ENCODE peak calls at places on chromosomes 5 and 9, in five cellular contexts. One of them, this sample, is unnamed.

GRCh38 chr5:174610968-174611367 is 113.4 kb upstream of the MSX2 start:
- DNase-seq in ovary: no peak
- DNase-seq in breast epithelium: peak
- DNase-seq in IMR-90: peak
- DNase-seq in body of pancreas: peak
- DNase-seq in this sample: peak

GRCh38 chr9:136105398-136106135 is 10.5 kb upstream of the NACC2 start:
- DNase-seq in ovary: no peak
- DNase-seq in body of pancreas: no peak
- DNase-seq in IMR-90: peak
- DNase-seq in breast epithelium: no peak
- DNase-seq in this sample: peak

GRCh38 chr9:20269620-20270019 is 352.7 kb downstream of the MLLT3 start:
- DNase-seq in IMR-90: no peak
- DNase-seq in body of pancreas: no peak
- DNase-seq in breast epithelium: no peak
- DNase-seq in ovary: no peak
- DNase-seq in this sample: no peak

GRCh38 chr5:124240732-124241131 is 505.7 kb downstream of the ZNF608 start:
- DNase-seq in breast epithelium: no peak
- DNase-seq in body of pancreas: no peak
- DNase-seq in ovary: no peak
- DNase-seq in IMR-90: no peak
- DNase-seq in this sample: no peak

GRCh38 chr5:180283026-180283615 is 8.8 kb downstream of the MAPK9 start:
- DNase-seq in IMR-90: peak
- DNase-seq in breast epithelium: no peak
- DNase-seq in body of pancreas: no peak
- DNase-seq in ovary: no peak
- DNase-seq in this sample: no peak

GRCh38 chr5:125372694-125373621 is 626.5 kb upstream of the ZNF608 start:
- DNase-seq in body of pancreas: no peak
- DNase-seq in breast epithelium: no peak
- DNase-seq in IMR-90: peak
- DNase-seq in ovary: no peak
- DNase-seq in this sample: no peak

GRCh38 chr9:105158898-105159297 is 85.6 kb upstream of the SLC44A1 start:
- DNase-seq in body of pancreas: no peak
- DNase-seq in ovary: no peak
- DNase-seq in breast epithelium: no peak
- DNase-seq in IMR-90: no peak
- DNase-seq in this sample: no peak

GRCh38 chr5:81717815-81718214 is 33.1 kb downstream of the SSBP2 start:
- DNase-seq in body of pancreas: no peak
- DNase-seq in ovary: no peak
- DNase-seq in breast epithelium: no peak
- DNase-seq in IMR-90: peak
- DNase-seq in this sample: no peak

GRCh38 chr9:5041390-5042115 is 56.5 kb downstream of the JAK2 start:
- DNase-seq in ovary: no peak
- DNase-seq in body of pancreas: no peak
- DNase-seq in breast epithelium: no peak
- DNase-seq in IMR-90: no peak
- DNase-seq in this sample: no peak

GRCh38 chr5:55258339-55258738 is 24.9 kb upstream of the CCNO start:
- DNase-seq in body of pancreas: no peak
- DNase-seq in IMR-90: no peak
- DNase-seq in ovary: no peak
- DNase-seq in breast epithelium: no peak
- DNase-seq in this sample: no peak

GRCh38 chr5:93107141-93107540 is 473.9 kb downstream of the NR2F1-AS1 start:
- DNase-seq in ovary: no peak
- DNase-seq in IMR-90: no peak
- DNase-seq in body of pancreas: no peak
- DNase-seq in breast epithelium: no peak
- DNase-seq in this sample: no peak

GRCh38 chr5:175166013-175166412 is 278.0 kb downstream of the DRD1 start:
- DNase-seq in breast epithelium: no peak
- DNase-seq in body of pancreas: no peak
- DNase-seq in IMR-90: no peak
- DNase-seq in ovary: no peak
- DNase-seq in this sample: no peak

GRCh38 chr9:120362446-120362845 is 217.5 kb downstream of the CDK5RAP2 start:
- DNase-seq in body of pancreas: no peak
- DNase-seq in breast epithelium: no peak
- DNase-seq in IMR-90: peak
- DNase-seq in ovary: no peak
- DNase-seq in this sample: peak

GRCh38 chr5:176529824-176530195 is 7.4 kb downstream of the RNF44 start:
- DNase-seq in IMR-90: no peak
- DNase-seq in breast epithelium: no peak
- DNase-seq in ovary: no peak
- DNase-seq in body of pancreas: no peak
- DNase-seq in this sample: no peak

GRCh38 chr5:154755361-154756202 is at the start of gene LARP1:
- DNase-seq in IMR-90: peak
- DNase-seq in breast epithelium: no peak
- DNase-seq in ovary: no peak
- DNase-seq in body of pancreas: no peak
- DNase-seq in this sample: peak

GRCh38 chr9:137694962-137695875 is 76.4 kb downstream of the EHMT1 start:
- DNase-seq in ovary: no peak
- DNase-seq in breast epithelium: no peak
- DNase-seq in IMR-90: no peak
- DNase-seq in body of pancreas: peak
- DNase-seq in this sample: peak

GRCh38 chr9:19229725-19230355 is 653 bp upstream of the DENND4C start:
- DNase-seq in breast epithelium: no peak
- DNase-seq in IMR-90: no peak
- DNase-seq in ovary: no peak
- DNase-seq in body of pancreas: no peak
- DNase-seq in this sample: peak

GRCh38 chr9:72952914-72953313 is at the start of gene ALDH1A1:
- DNase-seq in body of pancreas: peak
- DNase-seq in ovary: peak
- DNase-seq in IMR-90: no peak
- DNase-seq in breast epithelium: no peak
- DNase-seq in this sample: peak
- TF ChIP-seq POLR2A in body of pancreas: peak
- TF ChIP-seq POLR2A in ovary: no peak
- TF ChIP-seq POLR2A in IMR-90: no peak
- TF ChIP-seq POLR2A in breast epithelium: no peak
- TF ChIP-seq POLR2A in this sample: peak

GRCh38 chr9:86794356-86795046 is 152.8 kb downstream of the GAS1 start:
- DNase-seq in body of pancreas: no peak
- DNase-seq in breast epithelium: no peak
- DNase-seq in ovary: peak
- DNase-seq in IMR-90: peak
- DNase-seq in this sample: no peak

GRCh38 chr9:86796671-86797070 is 150.6 kb downstream of the GAS1 start:
- DNase-seq in ovary: no peak
- DNase-seq in IMR-90: no peak
- DNase-seq in body of pancreas: no peak
- DNase-seq in breast epithelium: no peak
- DNase-seq in this sample: no peak

GRCh38 chr9:86792136-86792535 is 155.2 kb downstream of the GAS1 start:
- DNase-seq in IMR-90: peak
- DNase-seq in body of pancreas: no peak
- DNase-seq in ovary: no peak
- DNase-seq in breast epithelium: no peak
- DNase-seq in this sample: no peak

GRCh38 chr9:86795861-86796497 is 151.3 kb downstream of the GAS1 start:
- DNase-seq in breast epithelium: peak
- DNase-seq in body of pancreas: no peak
- DNase-seq in ovary: peak
- DNase-seq in IMR-90: peak
- DNase-seq in this sample: peak

GRCh38 chr9:86795047-86795437 is 152.3 kb downstream of the GAS1 start:
- DNase-seq in ovary: peak
- DNase-seq in breast epithelium: no peak
- DNase-seq in IMR-90: no peak
- DNase-seq in body of pancreas: no peak
- DNase-seq in this sample: no peak
- TF ChIP-seq POLR2A in ovary: no peak
- TF ChIP-seq POLR2A in breast epithelium: no peak
- TF ChIP-seq POLR2A in IMR-90: no peak
- TF ChIP-seq POLR2A in body of pancreas: no peak
- TF ChIP-seq POLR2A in this sample: no peak

GRCh38 chr9:131697908-131698714 is 41.8 kb downstream of the RAPGEF1 start:
- DNase-seq in body of pancreas: no peak
- DNase-seq in ovary: no peak
- DNase-seq in breast epithelium: no peak
- DNase-seq in IMR-90: no peak
- DNase-seq in this sample: no peak
- TF ChIP-seq POLR2A in body of pancreas: no peak
- TF ChIP-seq POLR2A in ovary: no peak
- TF ChIP-seq POLR2A in breast epithelium: no peak
- TF ChIP-seq POLR2A in IMR-90: no peak
- TF ChIP-seq POLR2A in this sample: no peak

DNA sequence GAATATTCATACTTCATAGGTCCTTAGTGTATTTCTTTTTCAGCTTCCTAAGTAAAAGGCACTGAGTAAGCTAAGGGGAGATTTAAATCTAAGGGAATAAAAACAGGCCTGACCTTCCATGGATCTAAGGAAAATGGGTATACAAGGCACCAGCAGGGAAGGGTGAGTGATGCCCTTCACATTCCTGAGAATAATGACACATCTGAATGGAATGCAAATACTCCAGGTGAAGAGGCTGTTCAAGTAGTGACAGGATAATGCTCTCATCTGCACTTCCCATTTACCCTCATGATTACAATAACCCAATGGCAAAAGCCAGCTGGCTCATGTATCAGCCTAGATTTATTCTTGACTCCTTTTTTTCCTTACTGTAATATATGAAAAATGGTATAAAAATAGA is 216.2 kb upstream of the ACTBL2 start:
- DNase-seq in breast epithelium: no peak
- DNase-seq in body of pancreas: no peak
- DNase-seq in IMR-90: no peak
- DNase-seq in ovary: no peak
- DNase-seq in this sample: no peak
- TF ChIP-seq POLR2A in breast epithelium: no peak
- TF ChIP-seq POLR2A in body of pancreas: no peak
- TF ChIP-seq POLR2A in IMR-90: no peak
- TF ChIP-seq POLR2A in ovary: no peak
- TF ChIP-seq POLR2A in this sample: no peak

DNA sequence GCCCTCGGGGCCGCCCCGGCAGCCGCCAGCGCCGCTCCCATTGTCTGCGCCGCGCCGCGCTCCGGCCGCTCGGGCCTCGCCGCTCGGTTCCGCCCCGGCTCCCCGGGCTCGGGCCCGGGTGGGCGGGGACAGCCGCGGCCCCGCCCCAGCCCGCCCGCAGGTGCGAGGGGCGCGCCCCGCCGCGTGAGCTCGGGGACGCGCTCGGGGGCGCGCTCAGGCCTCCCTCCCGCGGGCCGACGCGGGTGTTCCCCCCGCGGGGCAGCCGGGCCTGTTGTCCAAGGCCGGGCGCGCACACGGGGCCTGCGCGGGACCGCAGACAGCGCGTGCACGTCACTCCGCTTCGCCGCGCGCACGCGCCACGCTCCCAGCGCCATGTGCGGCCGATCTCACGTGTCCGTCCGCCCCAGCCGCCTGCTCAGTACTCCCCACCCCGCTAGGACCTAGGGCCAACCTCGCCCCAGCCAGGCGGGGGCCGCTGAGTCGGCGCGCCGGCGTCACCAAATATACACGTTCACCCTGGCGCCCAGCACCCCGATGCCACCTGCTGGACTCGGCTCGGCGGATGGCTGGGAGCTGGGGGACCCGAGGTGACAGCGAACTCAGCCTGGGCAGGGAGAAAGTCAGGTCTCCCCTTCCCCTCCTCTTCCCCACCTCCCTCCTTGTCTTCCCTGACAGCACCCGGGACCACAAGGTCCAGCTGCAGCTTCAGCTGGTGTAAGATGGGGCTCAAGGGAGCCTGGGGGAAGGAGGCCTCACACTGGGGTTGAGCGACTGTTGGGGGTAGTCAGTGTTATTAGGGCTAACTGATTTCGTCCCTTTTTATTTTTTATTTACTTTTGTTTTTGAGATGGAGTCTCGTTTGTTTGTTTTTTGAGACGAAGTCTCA is 14.3 kb downstream of the GBGT1 start:
- DNase-seq in body of pancreas: peak
- DNase-seq in IMR-90: peak
- DNase-seq in breast epithelium: peak
- DNase-seq in ovary: peak
- DNase-seq in this sample: peak
- TF ChIP-seq POLR2A in body of pancreas: peak
- TF ChIP-seq POLR2A in IMR-90: no peak
- TF ChIP-seq POLR2A in breast epithelium: peak
- TF ChIP-seq POLR2A in ovary: peak
- TF ChIP-seq POLR2A in this sample: no peak

DNA sequence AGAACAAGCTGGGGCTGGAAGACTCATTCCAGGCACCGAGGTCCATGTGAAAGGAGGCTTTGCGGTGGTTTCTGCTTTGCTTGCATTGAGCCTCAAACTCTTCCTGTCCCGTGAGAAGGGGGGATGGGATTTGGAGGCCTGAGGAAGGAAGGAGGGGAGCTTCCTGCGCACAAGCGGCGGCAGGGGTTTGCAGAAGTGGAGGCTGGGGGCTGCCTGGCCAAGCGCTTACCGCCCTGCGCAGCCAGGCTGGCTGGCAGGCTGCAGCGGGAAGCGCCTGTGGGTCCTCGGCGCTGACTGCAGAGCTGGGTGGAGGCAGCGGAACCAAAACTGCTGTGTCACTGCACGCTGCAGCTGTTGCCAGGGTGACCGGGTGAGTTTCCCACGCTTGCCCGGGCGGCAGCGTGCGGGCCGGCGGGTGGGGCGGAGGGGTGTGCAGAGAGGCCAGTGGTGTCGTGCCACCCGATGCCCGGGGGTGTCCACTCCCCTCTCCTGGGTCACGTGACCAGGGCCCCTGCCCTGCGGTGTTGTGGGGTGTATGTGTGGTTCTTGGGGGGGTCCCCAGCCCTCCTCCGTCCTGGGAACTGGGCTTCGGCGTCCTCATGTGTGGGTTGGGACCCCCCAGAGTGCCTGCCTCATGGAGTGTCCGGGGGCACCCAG is 81.0 kb downstream of the RXRA start:
- DNase-seq in ovary: peak
- DNase-seq in IMR-90: peak
- DNase-seq in body of pancreas: peak
- DNase-seq in breast epithelium: peak
- DNase-seq in this sample: peak
- TF ChIP-seq POLR2A in ovary: no peak
- TF ChIP-seq POLR2A in IMR-90: no peak
- TF ChIP-seq POLR2A in body of pancreas: peak
- TF ChIP-seq POLR2A in breast epithelium: no peak
- TF ChIP-seq POLR2A in this sample: no peak

This sample was measured in adrenal gland.